ENCODE peak calls at places on chromosomes 1 and 21, in six cellular contexts. Z is fibroblast of pulmonary artery, N is AG10803, I is stomach, S is AG09309, V is GM23338. M is an unnamed sample.

GRCh38 chr21:31945116-31945515 is 72.3 kb downstream of the HUNK start:
- DNase-seq in Z (no peak), N (no peak), I (no peak), S (no peak), V (no peak), M (no peak)

GRCh38 chr1:203776636-203777035 is 11.7 kb downstream of the LAX1 start:
- DNase-seq in Z (no peak), N (no peak), I (no peak), S (no peak), V (no peak), M (no peak)

GRCh38 chr1:16984717-16985116 is 4.3 kb upstream of the MFAP2 start:
- DNase-seq in Z (peak), N (peak), I (no peak), S (peak), V (no peak), M (peak)

GRCh38 chr1:110420023-110420662 is 12.6 kb upstream of the LAMTOR5 start:
- DNase-seq in Z (no peak), N (no peak), I (no peak), S (no peak), V (no peak), M (no peak)

GRCh38 chr1:177585492-177586220 is 384.2 kb downstream of the SEC16B start:
- DNase-seq in Z (no peak), N (no peak), I (peak), S (no peak), V (no peak), M (peak)

GRCh38 chr21:31316488-31317169 is 27.4 kb downstream of the TIAM1 start:
- DNase-seq in Z (peak), N (no peak), I (no peak), S (no peak), V (no peak), M (peak)

GRCh38 chr1:164587617-164588367 is 28.8 kb downstream of the PBX1 start:
- DNase-seq in Z (no peak), N (no peak), I (no peak), S (no peak), V (no peak), M (no peak)

GRCh38 chr1:86705633-86705985 is 1.2 kb downstream of the SH3GLB1 start:
- DNase-seq in Z (peak), N (peak), I (no peak), S (no peak), V (no peak), M (no peak)

GRCh38 chr1:229874150-229874549 is 192.9 kb upstream of the GALNT2 start:
- DNase-seq in Z (no peak), N (peak), I (no peak), S (no peak), V (no peak), M (no peak)

GRCh38 chr1:216464489-216464888 is 41.2 kb upstream of the USH2A start:
- DNase-seq in Z (peak), N (peak), I (no peak), S (peak), V (no peak), M (peak)

GRCh38 chr1:234730542-234731370 is 120.8 kb upstream of the IRF2BP2 start:
- DNase-seq in Z (no peak), N (no peak), I (no peak), S (no peak), V (no peak), M (no peak)

GRCh38 chr1:159011701-159012100 is 2.0 kb downstream of the IFI16 start:
- DNase-seq in Z (no peak), N (no peak), I (no peak), S (no peak), V (no peak), M (no peak)

GRCh38 chr1:109874445-109874844 is 36.2 kb upstream of the CSF1 start:
- DNase-seq in Z (no peak), N (peak), I (no peak), S (no peak), V (no peak), M (peak)

GRCh38 chr1:1616045-1616821 is 933 bp downstream of the MIB2 start:
- DNase-seq in Z (peak), N (peak), I (peak), S (no peak), V (no peak), M (peak)

GRCh38 chr1:9265966-9266365 is 26.7 kb upstream of the SPSB1 start:
- DNase-seq in Z (no peak), N (no peak), I (no peak), S (no peak), V (no peak), M (no peak)

GRCh38 chr1:53524428-53525400 is 65.5 kb downstream of the DMRTB1 start:
- DNase-seq in Z (no peak), N (no peak), I (peak), S (no peak), V (no peak), M (no peak)

GRCh38 chr1:184773762-184774320 is 19.2 kb upstream of the EDEM3 start:
- DNase-seq in Z (no peak), N (no peak), I (peak), S (no peak), V (no peak), M (no peak)

GRCh38 chr1:114235956-114236355 is 82.3 kb upstream of the SYT6 start:
- DNase-seq in Z (no peak), N (no peak), I (no peak), S (no peak), V (no peak), M (no peak)

GRCh38 chr1:14733053-14733778 is 134.7 kb downstream of the KAZN start:
- DNase-seq in Z (no peak), N (peak), I (no peak), S (peak), V (peak), M (peak)

GRCh38 chr1:230215049-230215448 is 148.0 kb downstream of the GALNT2 start:
- DNase-seq in Z (peak), N (peak), I (peak), S (peak), V (peak), M (peak)

GRCh38 chr1:110538921-110539320 is 19.9 kb upstream of the KCNA10 start:
- DNase-seq in Z (no peak), N (no peak), I (no peak), S (no peak), V (no peak), M (no peak)

GRCh38 chr1:110250018-110250417 is 39.9 kb downstream of the KCNC4 start:
- DNase-seq in Z (no peak), N (no peak), I (no peak), S (no peak), V (no peak), M (no peak)

GRCh38 chr1:80021891-80022290 is 1015.4 kb upstream of the ADGRL4 start:
- DNase-seq in Z (no peak), N (no peak), I (no peak), S (no peak), V (no peak), M (no peak)

GRCh38 chr1:8349961-8350360 is 32.0 kb downstream of the SLC45A1 start:
- DNase-seq in Z (peak), N (peak), I (no peak), S (no peak), V (no peak), M (peak)

GRCh38 chr21:31346256-31346821 is 2.3 kb upstream of the TIAM1 start:
- DNase-seq in Z (no peak), N (peak), I (no peak), S (no peak), V (no peak), M (no peak)

GRCh38 chr1:204141131-204141530 is 10.7 kb downstream of the ETNK2 start:
- DNase-seq in Z (no peak), N (no peak), I (no peak), S (no peak), V (no peak), M (no peak)

GRCh38 chr1:2003564-2004131 is at the start of gene CFAP74:
- DNase-seq in Z (peak), N (peak), I (no peak), S (no peak), V (peak), M (peak)

GRCh38 chr1:164683235-164683634 is 124.3 kb downstream of the PBX1 start:
- DNase-seq in Z (no peak), N (no peak), I (no peak), S (no peak), V (no peak), M (peak)

GRCh38 chr1:14049965-14050364 is 350.0 kb downstream of the PRDM2 start:
- DNase-seq in Z (no peak), N (no peak), I (no peak), S (no peak), V (no peak), M (no peak)

GRCh38 chr1:21651214-21652042 is 17.7 kb downstream of the RAP1GAP start:
- DNase-seq in Z (no peak), N (no peak), I (peak), S (no peak), V (peak), M (no peak)

GRCh38 chr1:119326251-119326650 is 42.3 kb upstream of the HAO2 start:
- DNase-seq in Z (no peak), N (no peak), I (no peak), S (no peak), V (peak), M (no peak)

GRCh38 chr21:20971296-20971921 is 26.8 kb upstream of the NCAM2 start:
- DNase-seq in Z (peak), N (peak), I (no peak), S (no peak), V (peak), M (peak)

GRCh38 chr1:109184657-109185056 is 29.1 kb upstream of the SARS1 start:
- DNase-seq in Z (no peak), N (no peak), I (no peak), S (no peak), V (no peak), M (no peak)

GRCh38 chr1:3219005-3219724 is 150.2 kb downstream of the PRDM16 start:
- DNase-seq in Z (peak), N (peak), I (peak), S (peak), V (no peak), M (peak)

GRCh38 chr1:203702130-203702577 is 62.8 kb upstream of the LAX1 start:
- DNase-seq in Z (peak), N (peak), I (peak), S (no peak), V (peak), M (peak)

GRCh38 chr1:48207131-48207530 is 15.4 kb upstream of the SLC5A9 start:
- DNase-seq in Z (no peak), N (no peak), I (no peak), S (no peak), V (no peak), M (no peak)

GRCh38 chr1:48206371-48206770 is 16.1 kb upstream of the SLC5A9 start:
- DNase-seq in Z (no peak), N (no peak), I (no peak), S (no peak), V (no peak), M (no peak)

GRCh38 chr1:48208251-48208650 is 14.3 kb upstream of the SLC5A9 start:
- DNase-seq in Z (no peak), N (no peak), I (no peak), S (no peak), V (peak), M (no peak)

GRCh38 chr1:48207536-48208075 is 14.9 kb upstream of the SLC5A9 start:
- DNase-seq in Z (no peak), N (no peak), I (no peak), S (no peak), V (no peak), M (no peak)

GRCh38 chr1:48208652-48209051 is 13.9 kb upstream of the SLC5A9 start:
- DNase-seq in Z (no peak), N (no peak), I (no peak), S (no peak), V (no peak), M (no peak)
- TF ChIP-seq CTCF in Z (no peak), N (no peak), I (no peak), S (no peak), V (no peak), M (no peak)

DNA sequence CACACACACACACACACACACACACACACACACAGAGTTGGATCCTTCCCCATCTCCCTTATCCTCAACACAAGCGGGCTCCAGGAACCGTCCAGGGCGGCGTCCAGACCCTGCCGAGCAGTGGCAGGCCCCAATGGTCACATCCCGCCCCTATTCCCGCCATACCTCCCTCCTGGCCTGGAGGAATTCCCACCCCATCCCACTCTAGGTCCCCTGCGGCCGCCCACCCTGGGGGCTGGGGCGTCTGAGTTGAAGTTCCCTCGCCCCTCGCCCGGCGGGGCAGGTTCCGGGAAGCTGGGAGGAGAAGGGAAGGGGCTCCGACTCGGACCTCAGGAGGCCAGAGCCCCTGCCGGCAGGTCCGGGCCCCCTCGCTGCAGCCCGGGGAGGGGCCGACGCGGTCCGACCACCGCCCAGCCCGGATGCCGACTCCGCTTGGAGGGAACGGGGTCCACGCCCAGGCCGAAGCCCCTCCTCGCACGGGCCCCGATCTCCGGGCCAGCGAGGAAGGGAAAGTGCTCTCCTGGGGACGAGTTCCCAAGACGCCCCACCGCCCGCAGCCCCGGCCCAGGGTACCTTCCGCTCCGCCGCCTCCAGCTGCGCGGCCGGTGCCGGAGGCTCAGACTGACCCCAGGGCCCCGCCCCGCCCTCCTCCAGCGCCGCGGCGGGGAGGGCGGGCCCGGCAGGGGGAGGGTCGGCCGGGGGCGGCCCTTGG is at the start of gene RHOC:
- DNase-seq in Z (peak), N (peak), I (peak), S (no peak), V (peak), M (peak)
- H3K4me3 ChIP-seq in Z (peak), N (peak), I (peak), S (peak), V (peak), M (peak)

DNA sequence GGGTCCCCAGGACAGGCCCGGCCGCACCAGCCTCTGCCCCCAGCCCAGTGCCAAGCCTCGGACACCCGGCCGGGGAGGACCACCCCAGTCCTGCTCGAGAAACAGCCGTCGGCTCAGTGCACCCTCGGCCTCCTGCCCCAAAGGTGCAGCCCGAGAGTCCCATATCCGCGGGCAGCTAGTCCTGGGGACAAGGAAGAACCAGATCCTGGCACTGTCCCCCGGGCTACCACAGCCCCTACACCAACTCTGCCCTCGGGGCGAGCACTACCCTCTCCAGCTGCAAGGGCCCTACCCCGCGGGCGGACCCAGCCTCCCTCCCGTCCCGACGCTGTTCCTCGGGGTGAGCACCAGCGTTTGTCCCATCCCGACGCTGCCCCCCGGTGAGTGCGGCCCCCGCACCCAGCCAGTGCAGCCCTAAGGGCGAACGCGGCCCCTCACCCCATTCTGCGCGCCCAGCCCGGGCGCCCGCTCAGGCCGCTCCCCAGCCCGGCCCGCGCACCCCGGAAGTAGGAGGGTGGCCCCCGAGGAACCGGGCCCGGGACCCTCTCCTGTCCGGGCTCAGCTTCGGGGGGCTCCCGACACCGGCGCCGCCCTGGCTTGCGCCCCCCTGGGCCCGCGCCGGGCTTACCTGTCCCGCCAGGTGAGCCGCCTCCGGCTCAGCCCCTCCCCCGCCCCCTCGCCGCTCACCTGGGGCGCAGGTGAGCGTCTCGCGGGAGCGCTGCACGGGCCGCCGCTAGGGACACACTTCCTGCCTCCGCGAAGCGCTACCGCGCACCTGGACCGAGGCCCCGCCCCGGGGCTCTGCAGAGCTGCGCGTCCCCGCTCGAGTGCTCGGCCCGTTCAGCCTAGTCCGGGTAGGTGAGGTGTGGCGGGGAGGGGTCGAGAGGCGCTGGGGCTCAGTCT is at the start of gene KDF1:
- DNase-seq in Z (no peak), N (no peak), I (peak), S (no peak), V (peak), M (no peak)
- TF ChIP-seq CTCF in Z (no peak), N (no peak), I (no peak), S (no peak), V (peak), M (no peak)

DNA sequence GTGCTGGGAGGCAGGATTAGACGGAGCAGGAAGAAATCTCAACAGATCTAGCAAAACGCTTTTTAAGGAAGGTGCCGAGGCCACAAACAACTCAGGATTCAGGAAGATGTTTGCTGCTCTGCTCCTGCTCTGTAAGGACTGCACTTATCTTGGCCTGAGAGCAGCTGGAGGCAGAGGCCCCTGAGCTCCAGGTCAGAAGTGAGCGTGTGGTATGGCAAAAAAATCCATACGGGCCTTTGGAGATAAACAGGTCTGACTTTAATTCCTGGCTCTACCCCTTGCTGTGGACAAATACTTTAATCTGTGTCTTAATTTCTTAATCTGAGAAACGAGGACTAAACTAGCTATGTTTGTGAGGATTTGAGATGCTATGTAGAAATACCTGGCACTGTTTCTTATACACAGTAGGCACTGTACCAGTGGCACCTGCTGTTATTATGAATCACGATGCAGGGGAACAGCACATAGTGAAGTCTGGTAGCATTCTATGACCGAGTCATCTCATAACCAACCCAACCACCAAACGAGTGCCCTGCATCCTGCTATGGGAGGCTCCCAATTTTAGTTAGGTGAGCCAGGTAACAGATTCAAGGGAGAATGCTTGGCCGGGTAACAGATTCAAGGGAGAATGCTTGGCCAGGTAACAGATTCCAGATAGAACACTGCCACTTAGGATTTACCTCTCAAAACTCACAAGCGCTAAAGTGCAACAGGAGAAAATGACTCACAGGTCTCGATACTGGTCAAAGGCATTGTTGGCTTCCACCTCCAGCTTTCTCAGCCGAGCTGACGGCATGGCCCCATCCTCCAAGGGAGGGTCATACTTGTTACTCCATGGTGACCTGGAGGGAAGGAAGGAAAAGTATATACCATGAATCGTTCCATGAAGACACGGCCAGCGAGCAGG is 65.9 kb downstream of the SLC66A1 start:
- DNase-seq in Z (no peak), N (no peak), I (no peak), S (no peak), V (no peak), M (no peak)
- H3K4me3 ChIP-seq in Z (no peak), N (no peak), I (no peak), S (no peak), V (no peak), M (no peak)

GRCh38 chr1:68111804-68112436 is 61.5 kb upstream of the DIRAS3 start:
- DNase-seq in Z (peak), N (peak), I (peak), S (peak), V (peak), M (peak)
- TF ChIP-seq CTCF in Z (peak), N (peak), I (no peak), S (peak), V (peak), M (peak)

GRCh38 chr21:36540700-36541099 is 60.8 kb upstream of the CLDN14 start:
- DNase-seq in Z (no peak), N (no peak), I (no peak), S (no peak), V (no peak), M (no peak)

GRCh38 chr21:36543924-36544323 is 64.0 kb upstream of the CLDN14 start:
- DNase-seq in Z (no peak), N (no peak), I (no peak), S (no peak), V (no peak), M (no peak)

GRCh38 chr21:36541721-36542139 is 61.8 kb upstream of the CLDN14 start:
- DNase-seq in Z (no peak), N (no peak), I (no peak), S (no peak), V (no peak), M (no peak)

GRCh38 chr21:36544545-36544944 is 64.6 kb upstream of the CLDN14 start:
- DNase-seq in Z (no peak), N (no peak), I (no peak), S (no peak), V (no peak), M (no peak)

GRCh38 chr21:36542312-36543101 is 62.6 kb upstream of the CLDN14 start:
- DNase-seq in Z (peak), N (no peak), I (peak), S (no peak), V (peak), M (no peak)
- H3K4me3 ChIP-seq in Z (no peak), N (no peak), I (no peak), S (no peak), V (peak), M (no peak)

GRCh38 chr1:89332461-89332860 is 31.4 kb upstream of the GBP6 start:
- DNase-seq in Z (no peak), N (no peak), I (no peak), S (no peak), V (no peak), M (no peak)
- TF ChIP-seq CTCF in Z (no peak), N (no peak), I (no peak), S (no peak), V (no peak), M (no peak)

M was measured in fibroblast of the aortic adventitia.